ENCODE peak calls at places on chromosomes 7 and 10, in six cellular contexts. One of them, this sample, is unnamed.

GRCh38 chr7:5064391-5065106 is 18.9 kb downstream of the RBAK start:
- DNase-seq in left ventricle myocardium inferior: no peak
- DNase-seq in endothelial cell: no peak
- DNase-seq in Panc1: no peak
- DNase-seq in esophagus squamous epithelium: no peak
- DNase-seq in fibroblast of pulmonary artery: peak
- DNase-seq in this sample: no peak

GRCh38 chr7:94655562-94655883 is 410 bp downstream of the SGCE start:
- DNase-seq in left ventricle myocardium inferior: no peak
- DNase-seq in endothelial cell: peak
- DNase-seq in Panc1: no peak
- DNase-seq in esophagus squamous epithelium: no peak
- DNase-seq in fibroblast of pulmonary artery: no peak
- DNase-seq in this sample: no peak

GRCh38 chr7:1918063-1918645 is 248.1 kb downstream of the ELFN1 start:
- DNase-seq in left ventricle myocardium inferior: no peak
- DNase-seq in endothelial cell: no peak
- DNase-seq in Panc1: no peak
- DNase-seq in esophagus squamous epithelium: no peak
- DNase-seq in fibroblast of pulmonary artery: no peak
- DNase-seq in this sample: no peak

GRCh38 chr7:137865764-137866163 is 19.0 kb upstream of the DGKI start:
- DNase-seq in left ventricle myocardium inferior: no peak
- DNase-seq in endothelial cell: no peak
- DNase-seq in Panc1: no peak
- DNase-seq in esophagus squamous epithelium: no peak
- DNase-seq in fibroblast of pulmonary artery: no peak
- DNase-seq in this sample: no peak

GRCh38 chr10:75773813-75774547 is 342.6 kb downstream of the LRMDA start:
- DNase-seq in left ventricle myocardium inferior: no peak
- DNase-seq in endothelial cell: no peak
- DNase-seq in Panc1: no peak
- DNase-seq in esophagus squamous epithelium: no peak
- DNase-seq in fibroblast of pulmonary artery: no peak
- DNase-seq in this sample: no peak

GRCh38 chr10:75100764-75101291 is 10.6 kb upstream of the SAMD8 start:
- DNase-seq in left ventricle myocardium inferior: no peak
- DNase-seq in endothelial cell: no peak
- DNase-seq in Panc1: no peak
- DNase-seq in esophagus squamous epithelium: no peak
- DNase-seq in fibroblast of pulmonary artery: no peak
- DNase-seq in this sample: no peak

GRCh38 chr10:70602665-70603438 is at the start of gene PRF1:
- DNase-seq in left ventricle myocardium inferior: no peak
- DNase-seq in endothelial cell: no peak
- DNase-seq in Panc1: no peak
- DNase-seq in esophagus squamous epithelium: no peak
- DNase-seq in fibroblast of pulmonary artery: no peak
- DNase-seq in this sample: no peak

GRCh38 chr10:35442006-35442405 is 105.7 kb downstream of the CCNY start:
- DNase-seq in left ventricle myocardium inferior: no peak
- DNase-seq in endothelial cell: no peak
- DNase-seq in Panc1: no peak
- DNase-seq in esophagus squamous epithelium: no peak
- DNase-seq in fibroblast of pulmonary artery: no peak
- DNase-seq in this sample: no peak

GRCh38 chr7:35371221-35371620 is 117.3 kb upstream of the TBX20 start:
- DNase-seq in left ventricle myocardium inferior: no peak
- DNase-seq in endothelial cell: no peak
- DNase-seq in Panc1: no peak
- DNase-seq in esophagus squamous epithelium: no peak
- DNase-seq in fibroblast of pulmonary artery: no peak
- DNase-seq in this sample: no peak

GRCh38 chr10:22648547-22648961 is 65.8 kb downstream of the PIP4K2A start:
- DNase-seq in left ventricle myocardium inferior: no peak
- DNase-seq in endothelial cell: no peak
- DNase-seq in Panc1: no peak
- DNase-seq in esophagus squamous epithelium: no peak
- DNase-seq in fibroblast of pulmonary artery: peak
- DNase-seq in this sample: no peak

GRCh38 chr7:138982204-138982623 is 1.0 kb upstream of the KIAA1549 start:
- DNase-seq in left ventricle myocardium inferior: no peak
- DNase-seq in endothelial cell: no peak
- DNase-seq in Panc1: no peak
- DNase-seq in esophagus squamous epithelium: no peak
- DNase-seq in fibroblast of pulmonary artery: peak
- DNase-seq in this sample: no peak

GRCh38 chr10:48606530-48607355 is 1.9 kb upstream of the ARHGAP22 start:
- DNase-seq in left ventricle myocardium inferior: no peak
- DNase-seq in endothelial cell: no peak
- DNase-seq in Panc1: peak
- DNase-seq in esophagus squamous epithelium: no peak
- DNase-seq in fibroblast of pulmonary artery: peak
- DNase-seq in this sample: no peak

GRCh38 chr10:68208424-68209042 is 23.4 kb downstream of the ATOH7 start:
- DNase-seq in left ventricle myocardium inferior: no peak
- DNase-seq in endothelial cell: peak
- DNase-seq in Panc1: no peak
- DNase-seq in esophagus squamous epithelium: no peak
- DNase-seq in fibroblast of pulmonary artery: peak
- DNase-seq in this sample: peak

GRCh38 chr7:150787321-150788281 is 12.6 kb downstream of the TMEM176B start:
- DNase-seq in left ventricle myocardium inferior: no peak
- DNase-seq in endothelial cell: no peak
- DNase-seq in Panc1: no peak
- DNase-seq in esophagus squamous epithelium: no peak
- DNase-seq in fibroblast of pulmonary artery: no peak
- DNase-seq in this sample: no peak

GRCh38 chr7:46603296-46603701 is 682.2 kb upstream of the IGFBP3 start:
- DNase-seq in left ventricle myocardium inferior: no peak
- DNase-seq in endothelial cell: no peak
- DNase-seq in Panc1: no peak
- DNase-seq in esophagus squamous epithelium: no peak
- DNase-seq in fibroblast of pulmonary artery: no peak
- DNase-seq in this sample: no peak

GRCh38 chr10:629186-629998 is 60.1 kb downstream of the DIP2C start:
- DNase-seq in left ventricle myocardium inferior: no peak
- DNase-seq in endothelial cell: no peak
- DNase-seq in Panc1: no peak
- DNase-seq in esophagus squamous epithelium: no peak
- DNase-seq in fibroblast of pulmonary artery: no peak
- DNase-seq in this sample: no peak

GRCh38 chr10:11197266-11197712 is 179.6 kb downstream of the CELF2 start:
- DNase-seq in left ventricle myocardium inferior: peak
- DNase-seq in endothelial cell: no peak
- DNase-seq in Panc1: no peak
- DNase-seq in esophagus squamous epithelium: no peak
- DNase-seq in fibroblast of pulmonary artery: peak
- DNase-seq in this sample: no peak

GRCh38 chr10:64506963-64507362 is 985.8 kb downstream of the REEP3 start:
- DNase-seq in left ventricle myocardium inferior: no peak
- DNase-seq in endothelial cell: no peak
- DNase-seq in Panc1: no peak
- DNase-seq in esophagus squamous epithelium: no peak
- DNase-seq in fibroblast of pulmonary artery: no peak
- DNase-seq in this sample: no peak

GRCh38 chr10:49649936-49650723 is 29.3 kb upstream of the C10orf53 start:
- DNase-seq in left ventricle myocardium inferior: no peak
- DNase-seq in endothelial cell: no peak
- DNase-seq in Panc1: no peak
- DNase-seq in esophagus squamous epithelium: no peak
- DNase-seq in fibroblast of pulmonary artery: no peak
- DNase-seq in this sample: no peak

GRCh38 chr10:59851864-59852263 is 54.5 kb downstream of the CCDC6 start:
- DNase-seq in left ventricle myocardium inferior: no peak
- DNase-seq in endothelial cell: no peak
- DNase-seq in Panc1: no peak
- DNase-seq in esophagus squamous epithelium: no peak
- DNase-seq in fibroblast of pulmonary artery: no peak
- DNase-seq in this sample: no peak

GRCh38 chr10:69065406-69066361 is 22.2 kb upstream of the SRGN start:
- DNase-seq in left ventricle myocardium inferior: peak
- DNase-seq in endothelial cell: no peak
- DNase-seq in Panc1: no peak
- DNase-seq in esophagus squamous epithelium: no peak
- DNase-seq in fibroblast of pulmonary artery: peak
- DNase-seq in this sample: no peak

GRCh38 chr7:135509839-135510602 is at the start of gene CNOT4:
- DNase-seq in left ventricle myocardium inferior: peak
- DNase-seq in endothelial cell: peak
- DNase-seq in Panc1: peak
- DNase-seq in esophagus squamous epithelium: peak
- DNase-seq in fibroblast of pulmonary artery: peak
- DNase-seq in this sample: peak

GRCh38 chr7:135510603-135511183 is 791 bp upstream of the CNOT4 start:
- DNase-seq in left ventricle myocardium inferior: no peak
- DNase-seq in endothelial cell: no peak
- DNase-seq in Panc1: peak
- DNase-seq in esophagus squamous epithelium: no peak
- DNase-seq in fibroblast of pulmonary artery: peak
- DNase-seq in this sample: peak

GRCh38 chr7:135509589-135509838 is 388 bp downstream of the CNOT4 start:
- DNase-seq in left ventricle myocardium inferior: no peak
- DNase-seq in endothelial cell: no peak
- DNase-seq in Panc1: no peak
- DNase-seq in esophagus squamous epithelium: no peak
- DNase-seq in fibroblast of pulmonary artery: peak
- DNase-seq in this sample: no peak

GRCh38 chr7:135514856-135515255 is 5.0 kb upstream of the CNOT4 start:
- DNase-seq in left ventricle myocardium inferior: no peak
- DNase-seq in endothelial cell: no peak
- DNase-seq in Panc1: no peak
- DNase-seq in esophagus squamous epithelium: no peak
- DNase-seq in fibroblast of pulmonary artery: no peak
- DNase-seq in this sample: no peak

GRCh38 chr7:135512135-135512887 is 2.4 kb upstream of the CNOT4 start:
- DNase-seq in left ventricle myocardium inferior: no peak
- DNase-seq in endothelial cell: peak
- DNase-seq in Panc1: peak
- DNase-seq in esophagus squamous epithelium: no peak
- DNase-seq in fibroblast of pulmonary artery: peak
- DNase-seq in this sample: no peak
- TF ChIP-seq CTCF in left ventricle myocardium inferior: peak
- TF ChIP-seq CTCF in endothelial cell: peak
- TF ChIP-seq CTCF in Panc1: peak
- TF ChIP-seq CTCF in esophagus squamous epithelium: peak
- TF ChIP-seq CTCF in fibroblast of pulmonary artery: peak
- TF ChIP-seq CTCF in this sample: peak

GRCh38 chr7:66142996-66143395 is 28.3 kb downstream of the CRCP start:
- DNase-seq in left ventricle myocardium inferior: no peak
- DNase-seq in endothelial cell: no peak
- DNase-seq in Panc1: no peak
- DNase-seq in esophagus squamous epithelium: no peak
- DNase-seq in fibroblast of pulmonary artery: no peak
- DNase-seq in this sample: no peak

GRCh38 chr7:66138994-66139752 is 24.5 kb downstream of the CRCP start:
- DNase-seq in left ventricle myocardium inferior: no peak
- DNase-seq in endothelial cell: no peak
- DNase-seq in Panc1: no peak
- DNase-seq in esophagus squamous epithelium: no peak
- DNase-seq in fibroblast of pulmonary artery: peak
- DNase-seq in this sample: no peak

GRCh38 chr7:66142334-66142733 is 27.7 kb downstream of the CRCP start:
- DNase-seq in left ventricle myocardium inferior: no peak
- DNase-seq in endothelial cell: no peak
- DNase-seq in Panc1: no peak
- DNase-seq in esophagus squamous epithelium: no peak
- DNase-seq in fibroblast of pulmonary artery: no peak
- DNase-seq in this sample: no peak

GRCh38 chr7:66143876-66144332 is 29.3 kb downstream of the CRCP start:
- DNase-seq in left ventricle myocardium inferior: no peak
- DNase-seq in endothelial cell: no peak
- DNase-seq in Panc1: no peak
- DNase-seq in esophagus squamous epithelium: no peak
- DNase-seq in fibroblast of pulmonary artery: no peak
- DNase-seq in this sample: no peak

DNA sequence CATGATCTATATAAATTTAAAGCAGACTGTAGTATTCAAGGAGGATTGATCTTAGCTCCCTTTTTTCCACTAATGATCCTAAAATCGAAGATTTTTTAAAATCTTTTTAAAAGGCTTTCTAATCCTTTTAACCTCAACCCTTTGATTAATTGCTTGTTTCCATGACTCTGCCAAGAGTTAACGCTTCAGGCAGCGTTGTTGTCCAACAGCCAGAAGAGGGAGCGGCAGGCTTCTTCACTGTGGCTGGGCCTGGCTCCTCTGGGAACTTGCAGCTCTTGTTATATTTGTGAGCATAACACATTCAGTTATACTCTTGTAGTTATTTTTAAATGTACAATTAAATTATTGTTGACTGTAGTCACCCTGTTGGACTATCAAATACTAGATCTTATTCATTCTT is 26.3 kb downstream of the CRCP start:
- DNase-seq in left ventricle myocardium inferior: peak
- DNase-seq in endothelial cell: peak
- DNase-seq in Panc1: no peak
- DNase-seq in esophagus squamous epithelium: no peak
- DNase-seq in fibroblast of pulmonary artery: peak
- DNase-seq in this sample: peak
- TF ChIP-seq CTCF in left ventricle myocardium inferior: peak
- TF ChIP-seq CTCF in endothelial cell: no peak
- TF ChIP-seq CTCF in Panc1: no peak
- TF ChIP-seq CTCF in esophagus squamous epithelium: peak
- TF ChIP-seq CTCF in fibroblast of pulmonary artery: peak
- TF ChIP-seq CTCF in this sample: peak

DNA sequence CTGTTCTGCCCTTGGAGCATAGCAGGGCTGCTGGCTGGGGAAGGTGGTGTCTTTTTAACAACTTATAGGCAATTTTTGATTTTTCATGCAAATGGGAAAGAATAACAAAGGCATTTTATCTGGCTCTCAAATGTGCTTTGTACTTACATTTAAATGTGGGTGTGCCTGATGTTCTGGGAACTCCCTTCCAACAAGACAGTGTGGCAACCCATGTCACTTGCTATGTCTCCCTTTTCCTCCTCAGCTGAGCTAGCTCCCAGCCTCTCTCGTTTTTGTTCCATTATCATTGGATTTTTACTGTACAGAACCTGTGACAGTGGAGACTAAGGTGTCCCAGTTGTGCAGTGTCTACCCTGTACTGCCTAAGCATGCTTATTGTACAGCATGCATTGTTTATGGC is 93.5 kb upstream of the PDCD4 start:
- DNase-seq in left ventricle myocardium inferior: no peak
- DNase-seq in endothelial cell: no peak
- DNase-seq in Panc1: no peak
- DNase-seq in esophagus squamous epithelium: no peak
- DNase-seq in fibroblast of pulmonary artery: no peak
- DNase-seq in this sample: no peak
- TF ChIP-seq CTCF in left ventricle myocardium inferior: no peak
- TF ChIP-seq CTCF in endothelial cell: no peak
- TF ChIP-seq CTCF in Panc1: no peak
- TF ChIP-seq CTCF in esophagus squamous epithelium: no peak
- TF ChIP-seq CTCF in fibroblast of pulmonary artery: no peak
- TF ChIP-seq CTCF in this sample: no peak

DNA sequence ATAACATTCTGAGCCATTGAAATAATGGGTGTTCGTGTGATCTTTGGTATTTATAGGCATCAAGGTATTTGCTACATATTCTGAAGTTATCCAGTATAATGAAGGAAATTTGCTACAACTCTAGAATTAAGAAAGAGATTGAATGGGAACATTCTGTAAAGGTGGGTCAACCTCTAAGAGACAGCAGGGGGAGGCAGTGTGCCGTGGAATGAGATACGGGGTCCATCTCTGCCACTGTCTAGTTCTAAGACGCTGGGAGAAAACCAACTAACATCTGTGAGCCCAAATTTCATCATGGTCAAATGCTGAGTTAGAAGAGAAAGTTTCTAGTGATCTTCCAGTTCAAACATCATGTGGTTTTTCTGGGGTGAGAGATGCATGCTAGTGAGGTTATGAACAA is 368.9 kb downstream of the SORCS1 start:
- DNase-seq in left ventricle myocardium inferior: peak
- DNase-seq in endothelial cell: peak
- DNase-seq in Panc1: no peak
- DNase-seq in esophagus squamous epithelium: no peak
- DNase-seq in fibroblast of pulmonary artery: no peak
- DNase-seq in this sample: peak
- TF ChIP-seq CTCF in left ventricle myocardium inferior: peak
- TF ChIP-seq CTCF in endothelial cell: peak
- TF ChIP-seq CTCF in Panc1: peak
- TF ChIP-seq CTCF in esophagus squamous epithelium: no peak
- TF ChIP-seq CTCF in fibroblast of pulmonary artery: peak
- TF ChIP-seq CTCF in this sample: peak